ENCODE peak calls at places on chromosomes 5 and 9, in eight cellular contexts. V is HCEC 1CT; B is LoVo; U is posterior cingulate gyrus; Q is stimulated activated naive B cell treated with anti-CD40 and anti-IgM and Interleukin-4, amounts not matched to agents 10 μg/mL and 1 μg/mL and 100 μg/mL, for 72 hours; J is T-helper 1 cell; O is CD8-positive, alpha-beta memory T cell; H is activated T-cell treated with anti-CD3 and anti-CD28 coated beads for 24 hours. R is an unnamed sample.
A peak's percentile ranks its signal among the peaks of the same experiment; 100 is the strongest.

GRCh38 chr5:757346-757930 is 27.1 kb downstream of the ZDHHC11B start:
- DNase-seq in J (no peak), V (no peak), B (no peak), O (no peak), U (no peak), Q (no peak), H (no peak), R (no peak)

GRCh38 chr9:16794871-16795639 is 75.4 kb downstream of the BNC2 start:
- DNase-seq in O (no peak), J (no peak), Q (no peak), V (peak; percentile 90), H (no peak), U (no peak), B (no peak), R (no peak)

GRCh38 chr5:31194892-31195291 is 1.4 kb downstream of the CDH6 start:
- DNase-seq in U (no peak), V (no peak), B (no peak), Q (no peak), O (no peak), J (no peak), H (no peak), R (no peak)

GRCh38 chr5:92402045-92402444 is 1018.9 kb upstream of the ARRDC3 start:
- DNase-seq in U (no peak), B (no peak), Q (no peak), O (no peak), H (no peak), J (no peak), V (peak; percentile 57), R (no peak)

GRCh38 chr5:16864566-16864965 is 71.5 kb downstream of the MYO10 start:
- DNase-seq in O (no peak), Q (no peak), V (no peak), U (no peak), B (no peak), J (no peak), H (no peak), R (no peak)

GRCh38 chr9:116646661-116647514 is 40.2 kb upstream of the TRIM32 start:
- DNase-seq in V (peak; percentile 56), Q (no peak), B (peak; percentile 1), U (no peak), O (no peak), H (no peak), J (no peak), R (no peak)

GRCh38 chr9:126511426-126511825 is 102.3 kb upstream of the LMX1B start:
- DNase-seq in V (no peak), O (no peak), B (no peak), J (no peak), Q (no peak), U (no peak), H (no peak), R (no peak)

GRCh38 chr9:136052991-136053756 is 41.9 kb downstream of the NACC2 start:
- DNase-seq in V (no peak), Q (no peak), H (no peak), U (no peak), J (no peak), O (no peak), B (no peak), R (peak; percentile 41)

GRCh38 chr5:55226027-55226933 is 835 bp downstream of the MCIDAS start:
- DNase-seq in Q (peak; percentile 55), O (no peak), B (peak; percentile 85), V (peak; percentile 24), U (peak; percentile 26), H (peak; percentile 47), J (no peak), R (peak; percentile 55)

GRCh38 chr9:137878146-137878941 is 762 bp downstream of the CACNA1B start:
- DNase-seq in V (no peak), U (peak; percentile 50), O (no peak), B (no peak), H (no peak), Q (no peak), J (no peak), R (peak; percentile 61)

R was measured in head of caudate nucleus.